ENCODE peak calls at places on chromosomes 7 and 10, in nine cellular contexts. K is naive thymus-derived CD8-positive, alpha-beta T cell; V is fibroblast of pulmonary artery; U is T-helper 17 cell; C is fibroblast of mammary gland; Q is adipocyte; P is HFFc6; X is cardiac fibroblast; H is T-cell. F is an unnamed sample.

GRCh38 chr10:35613597-35614226 is 8.6 kb downstream of the GJD4 start:
- DNase-seq in U (no peak), K (no peak), P (peak), Q (peak), H (no peak), X (peak), C (peak), V (peak), F (no peak)

GRCh38 chr10:11551915-11552602 is 59.4 kb downstream of the USP6NL start:
- DNase-seq in P (peak), H (no peak), V (peak), Q (peak), K (no peak), X (peak), U (no peak), C (peak), F (no peak)

GRCh38 chr7:6284461-6285360 is 12.3 kb upstream of the CYTH3 start:
- DNase-seq in P (no peak), H (no peak), U (no peak), X (no peak), V (no peak), C (no peak), Q (no peak), K (no peak), F (no peak)

GRCh38 chr7:44229546-44230105 is 28.8 kb downstream of the YKT6 start:
- DNase-seq in H (no peak), V (no peak), Q (no peak), C (no peak), P (no peak), U (no peak), K (no peak), X (no peak), F (no peak)

GRCh38 chr7:34165927-34166550 is 260.7 kb downstream of the BMPER start:
- DNase-seq in V (peak), K (no peak), U (no peak), X (peak), P (peak), C (peak), H (no peak), Q (peak), F (peak)

GRCh38 chr10:119198438-119198837 is 8.9 kb upstream of the GRK5 start:
- DNase-seq in V (no peak), X (peak), P (no peak), C (no peak), Q (no peak), U (no peak), K (no peak), H (no peak), F (no peak)

GRCh38 chr10:48470893-48471805 is 133.7 kb downstream of the ARHGAP22 start:
- DNase-seq in U (no peak), C (peak), V (no peak), K (no peak), P (peak), Q (no peak), X (no peak), H (no peak), F (no peak)

GRCh38 chr7:84844771-84845170 is 342.1 kb downstream of the SEMA3D start:
- DNase-seq in K (no peak), V (no peak), X (no peak), H (no peak), Q (peak), C (no peak), P (no peak), U (no peak), F (no peak)

GRCh38 chr10:11830836-11831519 is 7.8 kb downstream of the PROSER2 start:
- DNase-seq in Q (no peak), X (no peak), H (no peak), C (no peak), K (no peak), U (no peak), P (no peak), V (no peak), F (no peak)

GRCh38 chr7:84950836-84951235 is 236.0 kb downstream of the SEMA3D start:
- DNase-seq in X (peak), H (no peak), Q (no peak), U (no peak), V (peak), P (no peak), K (no peak), C (peak), F (no peak)

GRCh38 chr10:56231436-56231835 is 129.6 kb downstream of the ZWINT start:
- DNase-seq in P (no peak), U (no peak), X (no peak), K (no peak), C (no peak), Q (no peak), V (no peak), H (no peak), F (no peak)

GRCh38 chr10:5961405-5962100 is 15.8 kb downstream of the IL15RA start:
- DNase-seq in X (no peak), H (no peak), Q (no peak), U (no peak), V (no peak), K (no peak), P (no peak), C (no peak), F (no peak)

GRCh38 chr7:2710256-2710655 is 22.3 kb downstream of the AMZ1 start:
- DNase-seq in X (no peak), H (peak), V (no peak), U (peak), Q (no peak), C (no peak), P (no peak), K (no peak), F (no peak)

GRCh38 chr10:126384269-126384873 is 3.9 kb downstream of the ADAM12 start:
- DNase-seq in P (peak), X (peak), Q (peak), C (peak), K (no peak), H (no peak), U (no peak), V (peak), F (no peak)

GRCh38 chr7:142328006-142328405 is 70.1 kb upstream of the PRSS58 start:
- DNase-seq in H (no peak), U (no peak), K (no peak), X (no peak), P (no peak), C (no peak), Q (no peak), V (no peak), F (no peak)

GRCh38 chr10:103282961-103283360 is 6.0 kb downstream of the INA start:
- DNase-seq in H (no peak), P (no peak), U (no peak), X (peak), V (no peak), K (no peak), C (no peak), Q (no peak), F (no peak)

GRCh38 chr10:71623098-71623985 is 96.2 kb downstream of the C10orf105 start:
- DNase-seq in U (no peak), H (peak), C (peak), X (peak), K (no peak), V (peak), P (peak), Q (peak), F (peak)

GRCh38 chr10:19956633-19957032 is 140.4 kb downstream of the PLXDC2 start:
- DNase-seq in C (no peak), P (no peak), V (no peak), U (no peak), K (no peak), H (no peak), Q (no peak), X (no peak), F (no peak)

GRCh38 chr10:28719789-28720436 is 42.6 kb downstream of the BAMBI start:
- DNase-seq in V (peak), K (no peak), H (no peak), X (peak), P (no peak), U (no peak), C (peak), Q (peak), F (no peak)

GRCh38 chr10:95247200-95247880 is 43.5 kb downstream of the PDLIM1 start:
- DNase-seq in X (peak), H (no peak), U (no peak), V (peak), Q (peak), P (peak), K (no peak), C (peak), F (no peak)

GRCh38 chr7:20417260-20417659 is 86.6 kb downstream of the ITGB8 start:
- DNase-seq in H (no peak), Q (no peak), K (no peak), V (no peak), X (no peak), C (no peak), U (no peak), P (no peak), F (no peak)

GRCh38 chr7:153470004-153470671 is 582.1 kb upstream of the DPP6 start:
- DNase-seq in P (no peak), U (no peak), V (no peak), C (no peak), K (no peak), Q (no peak), H (no peak), X (no peak), F (no peak)

GRCh38 chr10:73905256-73906018 is 5.5 kb upstream of the PLAU start:
- DNase-seq in X (no peak), U (no peak), K (no peak), Q (no peak), C (no peak), H (no peak), P (no peak), V (no peak), F (no peak)

GRCh38 chr10:110358869-110359629 is 54.3 kb upstream of the SMNDC1 start:
- DNase-seq in V (no peak), C (peak), H (no peak), P (peak), X (no peak), K (no peak), Q (no peak), U (no peak), F (no peak)

GRCh38 chr10:28839600-28840007 is 162.3 kb downstream of the BAMBI start:
- DNase-seq in K (no peak), P (no peak), V (peak), H (no peak), X (peak), C (peak), Q (peak), U (no peak), F (no peak)

GRCh38 chr10:49512121-49512809 is 26.7 kb downstream of the ERCC6 start:
- DNase-seq in H (no peak), K (peak), C (peak), V (peak), P (peak), U (no peak), X (peak), Q (peak), F (no peak)

GRCh38 chr10:63711361-63711760 is 190.2 kb downstream of the REEP3 start:
- DNase-seq in H (no peak), U (no peak), P (no peak), K (no peak), C (peak), V (peak), Q (no peak), X (peak), F (no peak)

GRCh38 chr10:44874176-44874575 is 37.0 kb upstream of the TMEM72 start:
- DNase-seq in Q (peak), H (no peak), V (no peak), U (no peak), K (no peak), X (peak), C (no peak), P (no peak), F (no peak)

GRCh38 chr7:22422831-22423615 is 66.1 kb upstream of the RAPGEF5 start:
- DNase-seq in X (no peak), C (no peak), U (no peak), P (no peak), V (no peak), K (no peak), Q (no peak), H (no peak), F (no peak)

GRCh38 chr7:141974831-141975230 is 1.3 kb upstream of the TAS2R38 start:
- DNase-seq in U (no peak), H (no peak), Q (peak), X (no peak), V (no peak), C (peak), P (no peak), K (peak), F (peak)

GRCh38 chr10:42753507-42754154 is 29.0 kb upstream of the BMS1 start:
- DNase-seq in P (no peak), Q (peak), C (no peak), H (no peak), X (no peak), K (no peak), U (no peak), V (no peak), F (peak)

GRCh38 chr10:122248356-122249302 is 22.5 kb upstream of the BTBD16 start:
- DNase-seq in C (no peak), H (no peak), X (no peak), V (no peak), K (no peak), U (no peak), Q (no peak), P (no peak), F (no peak)

GRCh38 chr7:113922049-113922448 is 3.2 kb upstream of the PPP1R3A start:
- DNase-seq in H (no peak), K (no peak), V (no peak), X (no peak), U (no peak), Q (no peak), P (no peak), C (no peak), F (no peak)

GRCh38 chr10:112958275-112958995 is 8.4 kb downstream of the TCF7L2 start:
- DNase-seq in X (peak), Q (peak), V (peak), U (no peak), H (no peak), P (peak), C (peak), K (no peak), F (no peak)

F was measured in endothelial cell.